ENCODE peak calls at places on chromosomes 5 and 9, in four cellular contexts. R is esophagus squamous epithelium, H is aorta, Z is right atrium auricular region. A is an unnamed sample. For H3K36me3, the result is how much of the 10 kb centered on the place peaks cover.

GRCh38 chr5:58135571-58136335 is 324.1 kb downstream of the PLK2 start:
- DNase-seq in R (no peak), Z (no peak), H (no peak), A (no peak)

GRCh38 chr9:106613250-106613737 is 249.7 kb upstream of the ZNF462 start:
- DNase-seq in Z (no peak), H (no peak), R (no peak), A (peak)

GRCh38 chr9:107481035-107481434 is 8.5 kb downstream of the KLF4 start:
- DNase-seq in H (no peak), R (no peak), Z (no peak), A (no peak)

GRCh38 chr9:88985616-88986015 is 5.7 kb upstream of the S1PR3 start:
- DNase-seq in H (no peak), Z (no peak), R (no peak), A (no peak)

GRCh38 chr5:31410089-31410488 is 121.8 kb downstream of the DROSHA start:
- DNase-seq in H (no peak), R (no peak), Z (no peak), A (no peak)

GRCh38 chr9:15430920-15431844 is 8.5 kb downstream of the SNAPC3 start:
- DNase-seq in R (no peak), H (no peak), Z (no peak), A (no peak)

GRCh38 chr9:12368569-12368968 is 324.6 kb upstream of the TYRP1 start:
- DNase-seq in R (no peak), Z (no peak), H (no peak), A (no peak)

GRCh38 chr5:141413540-141414069 is 818 bp downstream of the PCDHGA10 start:
- DNase-seq in R (no peak), H (no peak), Z (no peak), A (peak)

GRCh38 chr9:4792054-4792571 is 631 bp upstream of the RCL1 start:
- DNase-seq in Z (no peak), R (no peak), H (no peak), A (no peak)

GRCh38 chr5:98158440-98158839 is 615.0 kb upstream of the RGMB start:
- DNase-seq in Z (no peak), R (no peak), H (no peak), A (no peak)

GRCh38 chr9:13719410-13719809 is 439.9 kb upstream of the MPDZ start:
- DNase-seq in H (no peak), R (no peak), Z (no peak), A (no peak)

GRCh38 chr5:124651663-124652513 is 94.6 kb downstream of the ZNF608 start:
- DNase-seq in Z (peak), H (peak), R (no peak), A (peak)

GRCh38 chr9:84140535-84141101 is 160.0 kb downstream of the RMI1 start:
- DNase-seq in H (peak), Z (no peak), R (no peak), A (no peak)

GRCh38 chr9:35996358-35996970 is 38.5 kb upstream of the OR2S2 start:
- DNase-seq in R (no peak), Z (no peak), H (no peak), A (peak)

GRCh38 chr9:118170032-118170955 is 466.1 kb downstream of the TLR4 start:
- DNase-seq in Z (no peak), R (no peak), H (peak), A (no peak)

GRCh38 chr9:115855458-115856133 is 298.0 kb upstream of the PAPPA start:
- DNase-seq in Z (no peak), R (no peak), H (no peak), A (no peak)

GRCh38 chr5:147796556-147797308 is 14.2 kb upstream of the JAKMIP2 start:
- DNase-seq in Z (no peak), R (no peak), H (no peak), A (no peak)

GRCh38 chr5:1502046-1502736 is 21.6 kb downstream of the LPCAT1 start:
- DNase-seq in H (peak), Z (peak), R (peak), A (peak)

GRCh38 chr9:13378171-13378570 is 98.7 kb upstream of the MPDZ start:
- DNase-seq in H (no peak), R (no peak), Z (no peak), A (no peak)

GRCh38 chr5:107378218-107378899 is 292.4 kb downstream of the EFNA5 start:
- DNase-seq in R (no peak), Z (no peak), H (no peak), A (no peak)

GRCh38 chr5:126914813-126915436 is 115.4 kb downstream of the MARCHF3 start:
- DNase-seq in H (no peak), R (no peak), Z (no peak), A (no peak)

GRCh38 chr5:132319975-132320374 is 25.8 kb downstream of the SLC22A4 start:
- DNase-seq in H (no peak), R (no peak), Z (no peak), A (no peak)

GRCh38 chr5:176133289-176133870 is 104.8 kb upstream of the SIMC1 start:
- DNase-seq in R (no peak), H (no peak), Z (no peak), A (no peak)

GRCh38 chr9:4079906-4080305 is 220.0 kb downstream of the GLIS3 start:
- DNase-seq in R (no peak), H (no peak), Z (no peak), A (no peak)

GRCh38 chr9:94860678-94861588 is 134.4 kb downstream of the AOPEP start:
- DNase-seq in Z (no peak), H (peak), R (no peak), A (peak)

GRCh38 chr9:37262410-37262809 is 142.0 kb downstream of the ZCCHC7 start:
- DNase-seq in H (no peak), Z (no peak), R (no peak), A (no peak)

GRCh38 chr5:164335837-164336236 is 830.4 kb downstream of the MAT2B start:
- DNase-seq in H (no peak), R (no peak), Z (no peak), A (no peak)

GRCh38 chr5:1815881-1816292 is 14.7 kb downstream of the NDUFS6 start:
- DNase-seq in R (no peak), H (no peak), Z (no peak), A (peak)

GRCh38 chr5:140570488-140570887 is 5.9 kb downstream of the SLC35A4 start:
- DNase-seq in R (no peak), Z (no peak), H (no peak), A (no peak)

GRCh38 chr5:139014726-139015125 is 139.6 kb upstream of the LRRTM2 start:
- DNase-seq in H (no peak), Z (no peak), R (no peak), A (no peak)

GRCh38 chr5:179610903-179611265 is 12.6 kb downstream of the HNRNPH1 start:
- DNase-seq in Z (no peak), H (no peak), R (no peak), A (no peak)

GRCh38 chr9:122336189-122336588 is 34.6 kb upstream of the PTGS1 start:
- DNase-seq in Z (no peak), R (no peak), H (no peak), A (no peak)

GRCh38 chr9:89680547-89681467 is 76.0 kb downstream of the GADD45G start:
- DNase-seq in H (no peak), R (no peak), Z (no peak), A (no peak)

GRCh38 chr9:133533878-133534277 is 626 bp upstream of the ADAMTSL2 start:
- DNase-seq in R (no peak), Z (no peak), H (no peak), A (no peak)

GRCh38 chr5:80481019-80481893 is 6.6 kb upstream of the FAM151B start:
- DNase-seq in R (no peak), H (no peak), Z (no peak), A (no peak)

GRCh38 chr5:14739538-14739937 is 75.0 kb downstream of the OTULIN start:
- DNase-seq in Z (no peak), H (peak), R (no peak), A (no peak)

GRCh38 chr9:32918628-32919027 is 82.8 kb downstream of the APTX start:
- DNase-seq in Z (no peak), R (no peak), H (no peak), A (no peak)

GRCh38 chr5:166493042-166493441 is 1798.4 kb upstream of the WWC1 start:
- DNase-seq in R (no peak), H (no peak), Z (no peak), A (no peak)

GRCh38 chr9:2686884-2687283 is 30.4 kb upstream of the KCNV2 start:
- DNase-seq in R (no peak), Z (no peak), H (no peak), A (no peak)

GRCh38 chr5:96963267-96963666 is 27.4 kb downstream of the LNPEP start:
- DNase-seq in R (no peak), H (peak), Z (peak), A (no peak)

GRCh38 chr5:96966801-96967200 is 30.9 kb downstream of the LNPEP start:
- DNase-seq in R (no peak), H (no peak), Z (no peak), A (no peak)

GRCh38 chr5:96958977-96959376 is 23.1 kb downstream of the LNPEP start:
- DNase-seq in Z (no peak), H (no peak), R (no peak), A (no peak)

GRCh38 chr5:96961053-96961452 is 25.2 kb downstream of the LNPEP start:
- DNase-seq in H (no peak), R (no peak), Z (no peak), A (no peak)

GRCh38 chr5:96962540-96962991 is 26.7 kb downstream of the LNPEP start:
- DNase-seq in Z (no peak), R (no peak), H (no peak), A (no peak)
- H3K27ac ChIP-seq in Z (peak), R (peak), H (no peak), A (peak)

GRCh38 chr9:5801739-5802113 is 31.2 kb downstream of the ERMP1 start:
- DNase-seq in R (no peak), Z (no peak), H (no peak), A (no peak)
- H3K36me3 ChIP-seq in R (half or more), Z (under half), H (under half), A (under half)

GRCh38 chr9:129365196-129365595 is 187.1 kb upstream of the IER5L start:
- DNase-seq in R (no peak), Z (no peak), H (no peak), A (no peak)
- H3K4me3 ChIP-seq in R (no peak), Z (no peak), H (no peak), A (no peak)

GRCh38 chr9:136260936-136261472 is 15.4 kb upstream of the QSOX2 start:
- DNase-seq in Z (no peak), R (no peak), H (no peak), A (peak)
- H3K27ac ChIP-seq in Z (no peak), R (no peak), H (no peak), A (no peak)

GRCh38 chr5:137945825-137946224 is 56.6 kb downstream of the PKD2L2 start:
- DNase-seq in Z (no peak), H (no peak), R (no peak), A (no peak)
- H3K36me3 ChIP-seq in Z (half or more), H (under half), R (half or more), A (half or more)

DNA sequence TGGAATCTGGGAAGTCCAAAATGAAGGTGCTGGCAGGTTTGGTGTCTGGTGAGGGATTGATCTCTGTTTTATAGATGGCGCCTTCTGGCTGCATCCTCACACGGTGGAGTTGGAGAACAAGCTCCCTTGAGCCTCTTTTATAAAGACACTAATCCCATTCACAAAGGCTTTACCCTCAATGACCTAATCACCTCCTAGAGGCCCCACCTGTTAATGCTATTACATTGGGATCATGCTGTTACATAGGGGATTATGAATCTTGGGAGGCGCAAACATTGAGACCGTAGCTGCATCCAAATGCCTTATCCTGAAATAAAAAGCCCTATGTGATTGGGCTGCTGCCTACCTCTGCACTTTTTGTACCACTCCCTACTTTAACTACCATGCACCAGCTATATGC is 197.1 kb upstream of the HMHB1 start:
- DNase-seq in R (no peak), H (no peak), Z (no peak), A (no peak)
- H3K4me3 ChIP-seq in R (no peak), H (no peak), Z (no peak), A (no peak)

GRCh38 chr5:145787996-145788395 is 47.1 kb downstream of the PRELID2 start:
- DNase-seq in H (no peak), Z (no peak), R (no peak), A (no peak)
- H3K27ac ChIP-seq in H (no peak), Z (no peak), R (no peak), A (no peak)